ENCODE peak calls at places on chromosomes 2 and 18, in five cellular contexts. One of them, this sample, is unnamed.

GRCh38 chr2:18124126-18124835 is 245.8 kb downstream of the KCNS3 start:
- DNase-seq in sigmoid colon: no peak
- DNase-seq in stomach: no peak
- DNase-seq in prostate gland: no peak
- DNase-seq in mammary epithelial cell: no peak
- DNase-seq in this sample: no peak

GRCh38 chr2:166410828-166411472 is 35.2 kb upstream of the SCN9A start:
- DNase-seq in stomach: no peak
- DNase-seq in prostate gland: no peak
- DNase-seq in sigmoid colon: no peak
- DNase-seq in mammary epithelial cell: peak
- DNase-seq in this sample: peak

GRCh38 chr2:196758474-196759377 is 40.8 kb downstream of the GTF3C3 start:
- DNase-seq in stomach: no peak
- DNase-seq in sigmoid colon: no peak
- DNase-seq in prostate gland: no peak
- DNase-seq in mammary epithelial cell: no peak
- DNase-seq in this sample: peak

GRCh38 chr2:132489150-132489549 is 72.5 kb downstream of the GPR39 start:
- DNase-seq in prostate gland: no peak
- DNase-seq in sigmoid colon: no peak
- DNase-seq in mammary epithelial cell: peak
- DNase-seq in stomach: no peak
- DNase-seq in this sample: peak

GRCh38 chr2:238420878-238421694 is 5.6 kb upstream of the ASB1 start:
- DNase-seq in stomach: peak
- DNase-seq in sigmoid colon: no peak
- DNase-seq in prostate gland: no peak
- DNase-seq in mammary epithelial cell: peak
- DNase-seq in this sample: no peak

GRCh38 chr2:215845839-215846586 is 167.3 kb downstream of the MREG start:
- DNase-seq in prostate gland: no peak
- DNase-seq in sigmoid colon: no peak
- DNase-seq in mammary epithelial cell: no peak
- DNase-seq in stomach: no peak
- DNase-seq in this sample: no peak

GRCh38 chr2:44843086-44843485 is 98.4 kb upstream of the SIX3 start:
- DNase-seq in prostate gland: no peak
- DNase-seq in sigmoid colon: no peak
- DNase-seq in mammary epithelial cell: no peak
- DNase-seq in stomach: no peak
- DNase-seq in this sample: no peak

GRCh38 chr2:68579689-68580088 is 63.7 kb upstream of the PROKR1 start:
- DNase-seq in stomach: no peak
- DNase-seq in prostate gland: no peak
- DNase-seq in mammary epithelial cell: no peak
- DNase-seq in sigmoid colon: no peak
- DNase-seq in this sample: peak

GRCh38 chr18:27762054-27762453 is 414.9 kb downstream of the CDH2 start:
- DNase-seq in prostate gland: no peak
- DNase-seq in stomach: no peak
- DNase-seq in mammary epithelial cell: no peak
- DNase-seq in sigmoid colon: no peak
- DNase-seq in this sample: no peak

GRCh38 chr2:1795842-1796580 is 51.7 kb upstream of the PXDN start:
- DNase-seq in stomach: no peak
- DNase-seq in mammary epithelial cell: no peak
- DNase-seq in sigmoid colon: no peak
- DNase-seq in prostate gland: no peak
- DNase-seq in this sample: no peak

DNA sequence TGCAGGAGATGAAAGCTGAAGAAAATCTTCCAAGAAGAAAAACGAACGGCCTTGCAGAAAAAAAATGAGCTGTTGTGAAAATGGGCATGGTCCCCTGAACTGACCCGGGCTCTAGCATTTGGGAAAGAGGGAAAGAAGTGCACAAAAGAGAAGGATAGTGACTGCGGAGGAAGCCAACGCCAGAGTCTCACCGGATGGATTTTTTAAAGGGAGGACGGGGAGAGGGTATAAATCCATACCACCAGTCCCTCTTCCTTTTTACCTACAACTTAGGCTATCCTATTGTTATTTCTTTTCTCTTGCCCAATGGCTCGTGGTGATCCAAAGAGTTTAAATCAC is 594 bp downstream of the WDR35 start:
- DNase-seq in prostate gland: no peak
- DNase-seq in sigmoid colon: no peak
- DNase-seq in mammary epithelial cell: no peak
- DNase-seq in stomach: no peak
- DNase-seq in this sample: no peak
- H3K4me3 ChIP-seq in prostate gland: peak
- H3K4me3 ChIP-seq in sigmoid colon: peak
- H3K4me3 ChIP-seq in mammary epithelial cell: peak
- H3K4me3 ChIP-seq in stomach: peak
- H3K4me3 ChIP-seq in this sample: peak

GRCh38 chr2:224518806-224519580 is 66.2 kb downstream of the CUL3 start:
- DNase-seq in stomach: no peak
- DNase-seq in mammary epithelial cell: peak
- DNase-seq in sigmoid colon: no peak
- DNase-seq in prostate gland: no peak
- DNase-seq in this sample: peak
- TF ChIP-seq CTCF in stomach: no peak
- TF ChIP-seq CTCF in mammary epithelial cell: no peak
- TF ChIP-seq CTCF in sigmoid colon: no peak
- TF ChIP-seq CTCF in prostate gland: no peak
- TF ChIP-seq CTCF in this sample: no peak

DNA sequence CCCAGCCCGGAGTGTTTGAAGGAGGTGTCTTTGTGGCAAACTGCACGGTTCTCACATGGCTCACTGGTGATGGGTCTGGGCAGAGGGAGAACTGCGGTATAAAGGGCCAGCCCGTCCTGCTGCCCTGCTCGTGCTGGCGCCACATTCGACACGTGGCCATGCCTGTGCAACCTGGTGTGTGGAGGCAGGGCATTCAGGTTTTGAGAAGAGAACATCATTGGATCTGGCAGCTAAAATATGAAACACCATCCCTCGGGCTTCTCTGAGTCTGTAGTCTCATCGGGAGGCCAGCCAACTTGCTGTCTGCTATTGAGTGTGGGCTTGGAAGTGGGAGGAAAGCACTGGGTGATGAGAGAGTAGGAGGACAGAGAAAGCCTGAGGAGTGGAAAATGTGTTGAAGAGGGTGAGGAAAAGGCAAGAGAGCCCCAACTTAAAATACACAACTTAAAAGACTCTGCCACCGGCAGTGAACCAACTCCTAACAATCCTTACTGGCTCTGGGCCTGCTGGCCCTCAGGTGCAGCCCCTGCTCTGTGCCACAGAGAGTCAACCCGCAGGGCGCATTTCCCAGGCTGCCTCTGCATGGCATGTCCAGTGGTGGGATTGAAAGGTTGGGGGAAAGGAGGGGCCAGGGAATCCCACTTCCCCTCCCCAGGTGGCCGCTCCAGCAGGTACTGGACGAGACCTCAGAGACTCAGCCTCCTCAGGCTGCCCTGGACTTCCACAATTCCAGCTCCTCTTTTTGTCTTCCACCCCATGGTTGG is 112.7 kb upstream of the DLX2 start:
- DNase-seq in prostate gland: peak
- DNase-seq in sigmoid colon: no peak
- DNase-seq in mammary epithelial cell: peak
- DNase-seq in stomach: no peak
- DNase-seq in this sample: peak
- H3K4me3 ChIP-seq in prostate gland: no peak
- H3K4me3 ChIP-seq in sigmoid colon: no peak
- H3K4me3 ChIP-seq in mammary epithelial cell: no peak
- H3K4me3 ChIP-seq in stomach: no peak
- H3K4me3 ChIP-seq in this sample: no peak

DNA sequence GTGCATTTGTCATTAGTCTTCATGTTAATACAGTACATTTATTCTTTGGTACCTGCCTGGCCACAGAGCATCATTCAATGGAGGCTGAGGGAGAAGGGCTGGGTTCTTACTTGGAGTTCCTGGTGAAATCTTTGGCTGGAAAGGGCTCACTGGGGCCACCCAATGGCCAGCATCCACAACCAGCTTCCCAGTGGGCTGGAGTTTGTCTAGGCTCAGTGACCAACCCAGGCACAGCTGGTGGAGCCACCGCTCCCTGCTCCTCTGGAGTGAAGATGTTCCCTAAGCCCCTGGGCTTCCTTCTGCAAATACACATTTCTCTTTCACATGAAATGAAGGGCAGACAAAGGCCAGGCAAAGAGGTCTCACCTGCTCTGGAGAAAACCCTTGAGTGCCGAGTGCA is 34.4 kb downstream of the EHD3 start:
- DNase-seq in prostate gland: no peak
- DNase-seq in sigmoid colon: no peak
- DNase-seq in mammary epithelial cell: no peak
- DNase-seq in stomach: no peak
- DNase-seq in this sample: no peak
- TF ChIP-seq CTCF in prostate gland: no peak
- TF ChIP-seq CTCF in sigmoid colon: no peak
- TF ChIP-seq CTCF in mammary epithelial cell: no peak
- TF ChIP-seq CTCF in stomach: no peak
- TF ChIP-seq CTCF in this sample: no peak

GRCh38 chr18:43161528-43161927 is 46.0 kb upstream of the RIT2 start:
- DNase-seq in mammary epithelial cell: peak
- DNase-seq in sigmoid colon: no peak
- DNase-seq in stomach: no peak
- DNase-seq in prostate gland: no peak
- DNase-seq in this sample: peak
- H3K4me3 ChIP-seq in mammary epithelial cell: no peak
- H3K4me3 ChIP-seq in sigmoid colon: no peak
- H3K4me3 ChIP-seq in stomach: no peak
- H3K4me3 ChIP-seq in prostate gland: no peak
- H3K4me3 ChIP-seq in this sample: no peak

GRCh38 chr18:10544093-10544748 is 18.4 kb downstream of the NAPG start:
- DNase-seq in sigmoid colon: no peak
- DNase-seq in prostate gland: no peak
- DNase-seq in mammary epithelial cell: no peak
- DNase-seq in stomach: no peak
- DNase-seq in this sample: no peak
- TF ChIP-seq CTCF in sigmoid colon: no peak
- TF ChIP-seq CTCF in prostate gland: no peak
- TF ChIP-seq CTCF in mammary epithelial cell: no peak
- TF ChIP-seq CTCF in stomach: no peak
- TF ChIP-seq CTCF in this sample: no peak

GRCh38 chr2:31823558-31823957 is 187.2 kb downstream of the MEMO1 start:
- DNase-seq in prostate gland: no peak
- DNase-seq in mammary epithelial cell: no peak
- DNase-seq in sigmoid colon: no peak
- DNase-seq in stomach: no peak
- DNase-seq in this sample: no peak
- H3K4me3 ChIP-seq in prostate gland: no peak
- H3K4me3 ChIP-seq in mammary epithelial cell: no peak
- H3K4me3 ChIP-seq in sigmoid colon: no peak
- H3K4me3 ChIP-seq in stomach: no peak
- H3K4me3 ChIP-seq in this sample: no peak